ENCODE peak calls at places on chromosomes 13 and 19, in six cellular contexts. B, U, V, Y, X and S are unnamed samples.

GRCh38 chr13:99296270-99296865 is 10.8 kb downstream of the GPR183 start:
- DNase-seq in B (no peak), U (no peak), V (peak), Y (no peak), X (no peak), S (no peak)

GRCh38 chr13:52703482-52703881 is 36.1 kb downstream of the CNMD start:
- DNase-seq in B (no peak), U (no peak), V (no peak), Y (no peak), X (no peak), S (no peak)

GRCh38 chr13:87884874-87885273 is 213.7 kb downstream of the SLITRK5 start:
- DNase-seq in B (peak), U (no peak), V (peak), Y (no peak), X (no peak), S (no peak)

GRCh38 chr13:35471466-35472307 is 4.8 kb downstream of the MAB21L1 start:
- DNase-seq in B (no peak), U (no peak), V (peak), Y (no peak), X (no peak), S (no peak)

GRCh38 chr13:75687145-75687763 is 51.1 kb downstream of the LMO7 start:
- DNase-seq in B (peak), U (peak), V (peak), Y (no peak), X (no peak), S (peak)

GRCh38 chr13:20118268-20119140 is 42.3 kb downstream of the GJA3 start:
- DNase-seq in B (peak), U (no peak), V (peak), Y (peak), X (peak), S (peak)

GRCh38 chr13:39509616-39510015 is 93.4 kb downstream of the LHFPL6 start:
- DNase-seq in B (no peak), U (no peak), V (no peak), Y (no peak), X (no peak), S (no peak)

GRCh38 chr19:18438331-18439024 is 545 bp upstream of the ISYNA1 start:
- DNase-seq in B (no peak), U (no peak), V (peak), Y (peak), X (peak), S (no peak)

GRCh38 chr19:3722443-3723109 is 14.4 kb downstream of the TJP3 start:
- DNase-seq in B (no peak), U (no peak), V (no peak), Y (peak), X (peak), S (no peak)

GRCh38 chr19:42653841-42654240 is 59.1 kb upstream of the CEACAM8 start:
- DNase-seq in B (no peak), U (no peak), V (peak), Y (no peak), X (no peak), S (no peak)

GRCh38 chr13:19155321-19155861 is 26.2 kb downstream of the TUBA3C start:
- DNase-seq in B (no peak), U (no peak), V (no peak), Y (no peak), X (no peak), S (no peak)

GRCh38 chr13:46751811-46752635 is 44.9 kb downstream of the ESD start:
- DNase-seq in B (peak), U (no peak), V (no peak), Y (no peak), X (no peak), S (no peak)

GRCh38 chr13:31824705-31825512 is 85.6 kb downstream of the RXFP2 start:
- DNase-seq in B (no peak), U (no peak), V (peak), Y (no peak), X (no peak), S (no peak)

GRCh38 chr19:53196777-53197396 is 3.7 kb upstream of the ZNF665 start:
- DNase-seq in B (peak), U (peak), V (peak), Y (peak), X (peak), S (peak)

GRCh38 chr13:110107568-110108347 is 199.2 kb downstream of the COL4A1 start:
- DNase-seq in B (no peak), U (no peak), V (peak), Y (no peak), X (no peak), S (no peak)

GRCh38 chr19:46574533-46574932 is 26.6 kb upstream of the CALM3 start:
- DNase-seq in B (no peak), U (no peak), V (peak), Y (no peak), X (no peak), S (no peak)

GRCh38 chr13:89695343-89696257 is 1651.9 kb upstream of the MIR17HG start:
- DNase-seq in B (peak), U (no peak), V (peak), Y (peak), X (peak), S (peak)

GRCh38 chr13:26721251-26721939 is 39.2 kb downstream of the GPR12 start:
- DNase-seq in B (no peak), U (no peak), V (no peak), Y (no peak), X (no peak), S (no peak)

GRCh38 chr13:38575427-38575826 is 111.5 kb upstream of the FREM2 start:
- DNase-seq in B (no peak), U (no peak), V (no peak), Y (no peak), X (no peak), S (no peak)

GRCh38 chr13:33610471-33611015 is 207.4 kb upstream of the RFC3 start:
- DNase-seq in B (peak), U (no peak), V (peak), Y (no peak), X (no peak), S (no peak)

GRCh38 chr13:95564091-95564490 is 11.6 kb downstream of the CLDN10 start:
- DNase-seq in B (no peak), U (no peak), V (peak), Y (no peak), X (no peak), S (no peak)

GRCh38 chr13:20801704-20802103 is 27.9 kb upstream of the EEF1AKMT1 start:
- DNase-seq in B (no peak), U (no peak), V (no peak), Y (no peak), X (no peak), S (no peak)

GRCh38 chr13:112103260-112103843 is 36.4 kb downstream of the SOX1 start:
- DNase-seq in B (no peak), U (no peak), V (no peak), Y (no peak), X (no peak), S (no peak)

GRCh38 chr19:38429055-38429810 is 3.2 kb upstream of the RASGRP4 start:
- DNase-seq in B (no peak), U (no peak), V (no peak), Y (no peak), X (no peak), S (no peak)

GRCh38 chr13:29754486-29754806 is 96.0 kb downstream of the UBL3 start:
- DNase-seq in B (peak), U (no peak), V (peak), Y (peak), X (no peak), S (no peak)